ENCODE peak calls at places on chromosomes 12 and 14, in seven cellular contexts. P is left lung, U is OCI-LY7, T is cardiac muscle cell, J is brain microvascular endothelial cell, N is AG04450, B is astrocyte. Z is an unnamed sample.

GRCh38 chr12:107385518-107385917 is 292.2 kb upstream of the CRY1 start:
- DNase-seq in P (no peak), U (no peak), T (no peak), J (no peak), N (no peak), B (peak; percentile 14), Z (no peak)

GRCh38 chr14:105290598-105291356 is 10.0 kb downstream of the BRF1 start:
- DNase-seq in P (no peak), U (no peak), T (no peak), J (no peak), N (no peak), B (no peak), Z (no peak)

GRCh38 chr14:104207142-104207845 is 68.9 kb downstream of the KIF26A start:
- DNase-seq in P (no peak), U (no peak), T (no peak), J (no peak), N (no peak), B (no peak), Z (no peak)

GRCh38 chr12:25705256-25705655 is 152.2 kb upstream of the LMNTD1 start:
- DNase-seq in P (no peak), U (no peak), T (no peak), J (no peak), N (no peak), B (no peak), Z (no peak)

GRCh38 chr12:103924761-103925641 is 5.2 kb upstream of the HSP90B1 start:
- DNase-seq in P (no peak), U (no peak), T (no peak), J (peak; percentile 90), N (peak; percentile 49), B (peak; percentile 82), Z (no peak)

GRCh38 chr14:90522585-90523191 is 125.9 kb downstream of the CALM1 start:
- DNase-seq in P (peak; percentile 59), U (no peak), T (no peak), J (no peak), N (no peak), B (peak; percentile 45), Z (peak; percentile 80)

GRCh38 chr14:28813810-28814209 is 47.2 kb downstream of the FOXG1 start:
- DNase-seq in P (no peak), U (no peak), T (no peak), J (no peak), N (no peak), B (peak; percentile 11), Z (no peak)

GRCh38 chr12:34257093-34257492 is 234.8 kb downstream of the ALG10 start:
- DNase-seq in P (no peak), U (no peak), T (no peak), J (no peak), N (no peak), B (no peak), Z (no peak)

GRCh38 chr14:87643005-87643404 is 350.0 kb downstream of the GALC start:
- DNase-seq in P (no peak), U (no peak), T (peak; percentile 58), J (no peak), N (no peak), B (no peak), Z (no peak)

GRCh38 chr12:63151898-63152700 is 1.1 kb upstream of the AVPR1A start:
- DNase-seq in P (no peak), U (peak; percentile 7), T (peak; percentile 65), J (peak; percentile 44), N (peak; percentile 3), B (peak; percentile 16), Z (no peak)

GRCh38 chr12:100375023-100375737 is 18.3 kb downstream of the SLC17A8 start:
- DNase-seq in P (peak; percentile 50), U (no peak), T (no peak), J (no peak), N (no peak), B (peak; percentile 60), Z (no peak)

GRCh38 chr12:66746489-66747201 is 67.8 kb upstream of the GRIP1 start:
- DNase-seq in P (no peak), U (no peak), T (no peak), J (no peak), N (no peak), B (no peak), Z (no peak)

GRCh38 chr12:47896633-47897032 is 8.2 kb downstream of the VDR start:
- DNase-seq in P (no peak), U (no peak), T (no peak), J (no peak), N (no peak), B (no peak), Z (no peak)

DNA sequence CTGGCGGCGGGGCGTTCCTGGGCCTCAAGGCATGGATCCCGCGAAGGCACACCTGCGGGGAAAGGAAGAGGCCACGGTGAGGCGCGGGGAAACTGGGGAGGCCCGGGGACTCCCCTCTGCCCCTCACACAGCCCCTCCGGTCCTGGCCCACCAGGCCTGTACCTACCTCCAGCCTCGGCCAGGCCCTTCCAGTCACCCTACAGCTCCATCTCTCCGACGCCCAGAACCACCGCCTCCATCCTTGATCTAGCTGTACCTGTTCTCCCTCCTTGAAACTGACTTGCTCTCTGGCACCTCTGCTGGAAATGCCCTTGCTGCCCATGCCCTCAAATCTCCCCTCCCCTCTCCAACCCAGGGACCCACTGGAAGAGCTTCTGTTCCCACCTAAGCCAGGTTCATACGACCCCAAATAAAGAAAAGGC is 1.7 kb downstream of the ANKRD9 start:
- DNase-seq in P (no peak), U (no peak), T (no peak), J (no peak), N (no peak), B (no peak), Z (no peak)
- H3K27ac ChIP-seq in P (no peak overlapping the region), U (no peak overlapping the region), T (no peak overlapping the region), J (no peak overlapping the region), N (no peak overlapping the region), B (no peak overlapping the region), Z (peak overlapping the region; percentile 92)

DNA sequence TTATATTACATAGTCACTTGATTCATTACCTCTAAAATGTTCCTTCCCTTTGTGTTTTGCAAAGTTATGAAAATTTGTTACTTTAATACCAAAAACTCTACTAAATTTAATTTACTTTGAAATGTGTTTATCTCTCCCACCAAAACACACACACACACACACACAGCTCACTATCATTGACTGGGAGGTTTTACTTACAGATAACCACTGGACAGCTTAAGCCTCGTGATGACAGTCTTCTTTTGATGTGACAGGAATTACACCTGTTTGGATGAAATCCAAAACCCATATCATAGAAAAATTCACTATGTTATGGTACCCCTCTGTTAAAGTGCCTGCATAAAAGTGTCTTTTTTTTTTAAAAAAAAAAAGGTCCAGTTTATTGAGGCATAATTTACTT is 15.6 kb downstream of the BBS10 start:
- DNase-seq in P (no peak), U (no peak), T (no peak), J (no peak), N (no peak), B (no peak), Z (no peak)
- TF ChIP-seq CTCF in P (no peak), U (no peak), T (no peak), J (no peak), N (no peak), B (no peak), Z (no peak)

GRCh38 chr14:94129758-94130414 is 482 bp upstream of the IFI27L2 start:
- DNase-seq in P (no peak), U (peak; percentile 40), T (peak; percentile 65), J (peak; percentile 35), N (no peak), B (peak; percentile 35), Z (peak; percentile 72)

GRCh38 chr14:94127330-94127729 is 2.1 kb downstream of the IFI27L2 start:
- DNase-seq in P (no peak), U (no peak), T (no peak), J (no peak), N (no peak), B (no peak), Z (no peak)

GRCh38 chr14:94129111-94129757 is at the start of gene IFI27L2:
- DNase-seq in P (peak; percentile 78), U (peak; percentile 85), T (peak; percentile 93), J (peak; percentile 78), N (peak; percentile 24), B (peak; percentile 74), Z (peak; percentile 87)

GRCh38 chr14:94126800-94127199 is 2.6 kb downstream of the IFI27L2 start:
- DNase-seq in P (no peak), U (no peak), T (no peak), J (no peak), N (no peak), B (no peak), Z (no peak)

GRCh38 chr14:94128216-94128839 is 1.1 kb downstream of the IFI27L2 start:
- DNase-seq in P (no peak), U (no peak), T (no peak), J (no peak), N (no peak), B (no peak), Z (peak; percentile 52)
- H3K4me3 ChIP-seq in P (peak overlapping the region; percentile 53), U (peak overlapping the region; percentile 71), T (no peak overlapping the region), J (no peak overlapping the region), N (peak overlapping the region; percentile 72), B (peak overlapping the region; percentile 67), Z (no peak overlapping the region)

GRCh38 chr12:116317986-116318737 is 40.7 kb upstream of the MED13L start:
- DNase-seq in P (no peak), U (no peak), T (no peak), J (no peak), N (no peak), B (no peak), Z (no peak)
- H3K27ac ChIP-seq in P (no peak overlapping the region), U (no peak overlapping the region), T (no peak overlapping the region), J (no peak overlapping the region), N (no peak overlapping the region), B (no peak overlapping the region), Z (peak overlapping the region; percentile 89)

GRCh38 chr14:81001447-81001846 is 46.0 kb downstream of the TSHR start:
- DNase-seq in P (no peak), U (no peak), T (no peak), J (no peak), N (no peak), B (no peak), Z (no peak)

GRCh38 chr14:80992580-80992979 is 37.2 kb downstream of the TSHR start:
- DNase-seq in P (no peak), U (no peak), T (no peak), J (no peak), N (no peak), B (no peak), Z (no peak)

DNA sequence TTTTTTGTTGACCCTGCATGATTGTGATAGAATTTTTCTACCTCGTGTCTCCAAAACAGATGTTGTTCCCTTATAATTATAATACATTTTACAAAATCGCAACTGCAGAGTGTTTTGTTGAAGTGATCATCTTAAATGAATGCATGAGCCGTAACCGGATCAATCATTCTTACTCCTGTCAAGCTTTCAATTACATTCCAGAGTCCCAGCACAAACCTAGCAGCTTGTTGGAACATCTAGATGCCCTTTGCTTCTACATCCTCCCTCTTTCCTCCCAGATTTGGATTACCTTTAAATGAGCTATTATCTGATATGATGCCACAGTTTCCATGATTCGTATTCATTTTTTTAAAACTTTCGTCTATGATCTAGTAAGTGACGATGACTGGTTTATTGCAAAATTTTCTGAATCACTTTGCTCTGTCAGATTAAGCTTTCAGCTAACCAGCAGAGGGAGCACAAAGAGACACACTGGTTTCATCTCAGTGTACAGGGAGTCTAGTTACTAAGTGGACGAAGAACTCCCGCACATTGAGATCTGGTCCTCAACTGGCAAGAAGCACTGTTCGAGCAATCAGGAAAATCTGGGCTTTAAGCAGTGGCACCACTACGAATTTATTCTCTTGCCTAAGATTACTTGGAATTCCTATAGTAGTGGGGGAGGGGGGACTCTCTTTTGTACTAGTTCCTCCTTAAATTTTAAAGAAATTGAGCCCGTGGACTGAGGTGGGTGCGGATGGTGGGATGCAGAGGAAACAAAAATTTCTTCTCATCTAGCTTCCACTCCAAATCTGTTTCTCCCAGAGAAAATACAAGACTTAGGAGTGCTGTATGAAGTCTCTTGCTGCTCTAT is 40.9 kb downstream of the TSHR start:
- DNase-seq in P (no peak), U (peak; percentile 82), T (peak; percentile 38), J (peak; percentile 72), N (peak; percentile 64), B (peak; percentile 65), Z (no peak)
- TF ChIP-seq CTCF in P (peak; percentile 57), U (peak; percentile 93), T (peak; percentile 78), J (peak; percentile 77), N (peak; percentile 89), B (peak; percentile 62), Z (peak; percentile 65)

Z was measured in ascending aorta.